ENCODE peak calls at places on chromosome 19, in ten cellular contexts. D is kidney epithelial cell, K is foreskin fibroblast, V is AG10803, H is astrocyte of the cerebellum, Y is psoas muscle, S is body of pancreas, G is fibroblast of pulmonary artery, I is lower lobe of right lung, O is ascending aorta. A is an unnamed sample.

GRCh38 chr19:23777216-23777615 is 18.5 kb upstream of the ZNF681 start:
- DNase-seq in D (no peak), K (no peak), V (no peak), H (no peak), Y (no peak), S (no peak), G (no peak), I (no peak), O (no peak), A (no peak)

GRCh38 chr19:3500429-3501101 is at the start of gene DOHH:
- DNase-seq in D (peak), K (peak), V (peak), H (peak), Y (peak), S (peak), G (peak), I (peak), O (peak), A (peak)

GRCh38 chr19:35090160-35090794 is 25.3 kb upstream of the FXYD3 start:
- DNase-seq in D (no peak), K (peak), V (peak), H (peak), Y (no peak), S (peak), G (peak), I (no peak), O (no peak), A (peak)

GRCh38 chr19:18854982-18855381 is 23.2 kb downstream of the UPF1 start:
- DNase-seq in D (no peak), K (no peak), V (no peak), H (no peak), Y (no peak), S (no peak), G (no peak), I (peak), O (no peak), A (no peak)

GRCh38 chr19:31451686-31452325 is 102.6 kb upstream of the TSHZ3 start:
- DNase-seq in D (no peak), K (no peak), V (no peak), H (no peak), Y (no peak), S (no peak), G (peak), I (no peak), O (no peak), A (no peak)

GRCh38 chr19:2756477-2756876 is 16.7 kb upstream of the SLC39A3 start:
- DNase-seq in D (no peak), K (no peak), V (no peak), H (no peak), Y (no peak), S (no peak), G (no peak), I (no peak), O (no peak), A (no peak)

GRCh38 chr19:5143471-5144411 is 174.8 kb downstream of the KDM4B start:
- DNase-seq in D (no peak), K (no peak), V (no peak), H (no peak), Y (peak), S (no peak), G (no peak), I (peak), O (no peak), A (no peak)

GRCh38 chr19:51830263-51830662 is 35.3 kb downstream of the FPR3 start:
- DNase-seq in D (no peak), K (no peak), V (peak), H (no peak), Y (no peak), S (peak), G (peak), I (no peak), O (no peak), A (no peak)

GRCh38 chr19:35051796-35052195 is 10.3 kb downstream of the HPN start:
- DNase-seq in D (no peak), K (no peak), V (no peak), H (no peak), Y (no peak), S (no peak), G (no peak), I (peak), O (no peak), A (no peak)

GRCh38 chr19:48342841-48343540 is 17.6 kb downstream of the EMP3 start:
- DNase-seq in D (no peak), K (no peak), V (peak), H (no peak), Y (no peak), S (no peak), G (peak), I (no peak), O (no peak), A (no peak)

GRCh38 chr19:3178377-3178972 is at the start of gene S1PR4:
- DNase-seq in D (no peak), K (no peak), V (no peak), H (no peak), Y (peak), S (no peak), G (no peak), I (peak), O (no peak), A (no peak)

GRCh38 chr19:23527797-23528196 is 132.5 kb upstream of the ZNF91 start:
- DNase-seq in D (no peak), K (no peak), V (no peak), H (no peak), Y (no peak), S (no peak), G (no peak), I (no peak), O (no peak), A (no peak)

GRCh38 chr19:37467608-37468090 is 405 bp upstream of the ZNF569 start:
- DNase-seq in D (no peak), K (no peak), V (no peak), H (no peak), Y (no peak), S (no peak), G (no peak), I (no peak), O (no peak), A (no peak)

GRCh38 chr19:14162871-14163297 is 26.5 kb upstream of the ASF1B start:
- DNase-seq in D (no peak), K (no peak), V (no peak), H (no peak), Y (no peak), S (no peak), G (no peak), I (no peak), O (no peak), A (no peak)

GRCh38 chr19:6035026-6035425 is 57.1 kb upstream of the RANBP3 start:
- DNase-seq in D (no peak), K (no peak), V (no peak), H (no peak), Y (no peak), S (no peak), G (no peak), I (peak), O (no peak), A (no peak)

GRCh38 chr19:51760811-51761356 is at the start of gene FPR2:
- DNase-seq in D (no peak), K (no peak), V (no peak), H (no peak), Y (no peak), S (no peak), G (no peak), I (no peak), O (no peak), A (no peak)

DNA sequence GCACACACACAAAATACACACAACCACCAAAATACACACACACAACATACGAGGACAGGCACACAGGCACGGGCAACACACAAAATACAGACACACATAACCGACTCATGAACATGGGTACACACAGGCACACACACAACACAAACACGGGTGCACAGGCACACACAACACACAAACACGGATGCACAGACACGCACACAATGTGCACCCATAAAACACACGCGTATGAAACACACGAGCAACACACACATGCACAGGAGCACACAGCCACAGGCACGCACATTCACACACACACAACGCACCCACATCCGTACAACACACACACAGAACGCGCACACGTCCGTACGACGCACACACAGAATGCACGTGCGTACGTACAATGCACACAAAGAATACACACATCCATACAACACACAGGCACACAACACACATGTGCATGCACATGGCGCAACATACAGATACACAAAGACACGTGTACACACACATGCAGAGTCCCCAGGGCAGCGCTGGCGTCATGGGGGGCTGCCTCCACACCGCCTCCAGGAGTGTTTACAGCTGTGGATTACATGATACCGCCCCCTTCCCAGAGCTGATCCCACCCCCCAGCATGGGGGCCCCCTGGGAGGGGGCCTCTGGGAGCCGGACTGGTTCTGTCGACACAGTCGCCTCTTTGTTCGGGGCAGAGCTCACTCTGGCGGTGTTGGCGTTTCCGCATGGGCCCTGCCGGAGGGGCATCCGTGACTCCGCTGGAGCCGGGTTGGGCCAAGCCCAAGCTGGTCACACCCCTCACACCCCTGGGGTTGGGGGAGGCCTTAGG is 2.9 kb downstream of the SBNO2 start:
- DNase-seq in D (no peak), K (no peak), V (no peak), H (no peak), Y (peak), S (no peak), G (no peak), I (peak), O (no peak), A (no peak)
- TF ChIP-seq CTCF in D (no peak), K (no peak), V (no peak), H (no peak), Y (no peak), S (no peak), G (no peak), I (no peak), O (no peak), A (no peak)

GRCh38 chr19:7941895-7942596 is 1.4 kb downstream of the TIMM44 start:
- DNase-seq in D (no peak), K (no peak), V (no peak), H (no peak), Y (no peak), S (no peak), G (no peak), I (no peak), O (no peak), A (no peak)
- H3K4me3 ChIP-seq in D (no peak), K (peak), V (peak), H (peak), Y (peak), S (no peak), G (peak), I (no peak), O (peak), A (peak)

GRCh38 chr19:40191836-40192646 is 815 bp downstream of the MAP3K10 start:
- DNase-seq in D (no peak), K (peak), V (peak), H (no peak), Y (peak), S (peak), G (peak), I (peak), O (no peak), A (no peak)
- TF ChIP-seq CTCF in D (peak), K (no peak), V (no peak), H (no peak), Y (no peak), S (no peak), G (no peak), I (no peak), O (no peak), A (peak)

DNA sequence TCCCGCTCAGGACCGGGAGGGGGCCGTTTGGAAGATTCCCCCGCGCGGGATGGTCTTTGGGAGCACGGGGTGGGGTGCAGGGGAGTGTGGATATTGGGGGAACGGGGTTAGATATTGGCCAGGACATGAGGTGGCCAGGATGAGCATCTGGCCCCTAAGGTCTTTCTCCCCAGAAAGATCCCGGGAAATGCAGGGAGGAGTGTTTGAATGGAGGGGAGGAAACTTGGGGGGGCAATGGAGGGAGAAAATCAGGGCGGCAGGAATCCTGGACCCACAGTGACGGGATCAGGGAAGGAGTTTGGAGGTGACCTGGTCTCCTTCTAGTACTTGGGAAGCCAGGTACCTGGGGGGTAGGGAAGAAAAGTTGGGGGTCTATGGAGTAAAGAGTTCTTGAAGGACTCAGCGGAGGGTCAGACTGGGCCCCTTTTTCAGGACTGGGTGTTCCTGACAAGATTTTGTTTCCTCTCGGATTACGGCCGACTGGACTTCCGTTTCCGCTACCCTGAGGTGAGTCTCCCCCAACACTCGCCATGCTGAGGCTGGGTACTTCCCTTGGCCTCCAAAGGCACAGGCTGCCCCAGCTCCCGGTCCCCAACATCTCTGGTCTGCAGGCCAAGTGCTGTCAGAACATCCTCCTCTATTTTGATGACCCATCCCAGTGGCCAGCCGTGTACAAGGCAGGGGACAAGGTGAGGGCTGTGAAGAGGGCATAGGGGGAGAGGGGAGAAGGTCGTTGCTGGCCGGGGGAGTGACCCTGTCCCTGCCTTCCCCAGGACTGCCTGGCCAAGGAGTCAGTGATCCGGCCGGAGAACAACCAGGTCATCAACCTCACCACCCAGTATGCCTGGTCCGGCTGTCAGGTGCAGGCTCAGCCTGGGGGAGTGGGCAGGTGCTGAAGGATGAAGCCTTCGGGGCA is 989 bp downstream of the TMEM145 start:
- DNase-seq in D (no peak), K (no peak), V (no peak), H (no peak), Y (no peak), S (no peak), G (no peak), I (no peak), O (no peak), A (no peak)
- H3K4me3 ChIP-seq in D (no peak), K (no peak), V (no peak), H (peak), Y (peak), S (no peak), G (no peak), I (peak), O (no peak), A (peak)

GRCh38 chr19:55383789-55384575 is at the start of gene TMEM238:
- DNase-seq in D (no peak), K (peak), V (peak), H (no peak), Y (peak), S (peak), G (peak), I (peak), O (peak), A (no peak)
- TF ChIP-seq CTCF in D (no peak), K (no peak), V (no peak), H (no peak), Y (peak), S (peak), G (no peak), I (no peak), O (peak), A (peak)

DNA sequence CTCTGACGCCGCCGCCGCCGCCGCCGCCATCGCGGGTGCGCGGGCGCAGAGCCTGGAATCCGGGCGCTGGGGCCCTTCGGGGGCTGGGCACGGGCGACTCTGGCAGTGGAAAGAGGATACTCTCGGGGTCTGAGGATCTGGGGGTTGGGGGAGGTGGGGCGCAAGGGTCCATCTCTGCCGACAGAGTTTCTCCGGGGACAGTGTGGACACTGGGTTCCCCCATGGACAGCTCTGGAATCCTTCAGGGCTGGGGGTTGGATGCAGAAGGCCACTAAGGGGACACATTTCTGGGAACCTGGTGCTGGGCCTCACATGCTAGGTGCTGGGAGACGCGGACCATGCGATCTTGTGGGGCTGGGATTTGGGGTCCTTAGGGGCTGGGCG is 2.3 kb downstream of the TGFBR3L start:
- DNase-seq in D (no peak), K (no peak), V (no peak), H (no peak), Y (no peak), S (no peak), G (no peak), I (no peak), O (no peak), A (no peak)
- H3K4me3 ChIP-seq in D (peak), K (peak), V (peak), H (no peak), Y (peak), S (no peak), G (peak), I (peak), O (peak), A (peak)

GRCh38 chr19:15454371-15454800 is 4.6 kb upstream of the WIZ start:
- DNase-seq in D (no peak), K (no peak), V (no peak), H (no peak), Y (peak), S (peak), G (no peak), I (no peak), O (no peak), A (no peak)
- TF ChIP-seq CTCF in D (peak), K (peak), V (peak), H (no peak), Y (peak), S (no peak), G (peak), I (no peak), O (no peak), A (no peak)

DNA sequence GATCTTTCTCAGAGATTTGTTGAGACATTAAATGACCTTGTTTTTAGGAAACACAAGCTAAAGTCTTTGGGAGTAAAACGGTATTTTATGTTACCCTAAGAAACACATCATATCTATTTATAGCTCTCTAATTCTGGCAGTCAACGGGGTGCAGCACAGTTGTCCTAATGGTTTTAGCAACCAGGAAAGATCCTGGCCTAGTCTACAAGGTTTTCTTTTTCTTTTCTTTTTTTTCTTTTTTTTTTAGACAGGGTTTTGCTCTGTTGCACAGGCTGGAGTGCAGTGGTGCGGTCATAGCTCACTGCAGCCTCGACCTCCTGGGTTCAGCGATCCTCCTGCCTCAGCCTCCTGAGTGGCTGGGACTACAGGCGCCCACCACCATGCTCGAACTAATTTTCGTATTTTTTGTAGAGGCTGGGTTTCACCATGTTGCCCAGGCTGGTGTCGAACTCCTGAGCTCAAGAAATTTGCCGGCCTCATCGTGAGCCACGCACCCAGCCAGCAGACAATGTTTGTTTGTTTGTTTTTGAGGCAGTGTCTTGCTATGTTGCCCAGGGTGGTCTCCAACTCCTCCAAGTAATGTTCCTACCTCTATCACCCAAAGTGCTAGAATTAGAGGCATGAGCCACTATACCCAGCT is 759 bp upstream of the COX7A1 start:
- DNase-seq in D (no peak), K (no peak), V (no peak), H (no peak), Y (peak), S (no peak), G (no peak), I (no peak), O (no peak), A (no peak)
- H3K4me3 ChIP-seq in D (no peak), K (peak), V (peak), H (no peak), Y (peak), S (no peak), G (peak), I (peak), O (peak), A (no peak)